ENCODE peak calls at places on chromosome 13, in six cellular contexts. Z is CD4-positive, alpha-beta T cell; N is ACHN; R is T1000; G is NCI-H2081; O is AML-193. W is an unnamed sample.
A peak's percentile ranks its signal among the peaks of the same experiment; 100 is the strongest.

GRCh38 chr13:46663644-46664043 is 110.7 kb downstream of the LRCH1 start:
- DNase-seq in Z (no peak), N (no peak), R (no peak), G (no peak), O (no peak), W (no peak)

GRCh38 chr13:34459856-34460255 is 482.2 kb upstream of the NBEA start:
- DNase-seq in Z (no peak), N (no peak), R (no peak), G (no peak), O (no peak), W (no peak)

GRCh38 chr13:24982333-24982999 is 113.5 kb upstream of the PABPC3 start:
- DNase-seq in Z (no peak), N (no peak), R (no peak), G (peak; percentile 12), O (peak; percentile 7), W (no peak)

GRCh38 chr13:98199480-98199879 is 22.4 kb upstream of the RNF113B start:
- DNase-seq in Z (no peak), N (no peak), R (no peak), G (peak; percentile 80), O (no peak), W (peak; percentile 61)

GRCh38 chr13:50893211-50893852 is 16.3 kb upstream of the RNASEH2B start:
- DNase-seq in Z (no peak), N (no peak), R (no peak), G (no peak), O (peak; percentile 82), W (no peak)

GRCh38 chr13:102907016-102907756 is 61.4 kb downstream of the ERCC5 start:
- DNase-seq in Z (no peak), N (no peak), R (no peak), G (no peak), O (no peak), W (no peak)

GRCh38 chr13:74006666-74007065 is 127.5 kb downstream of the KLF12 start:
- DNase-seq in Z (no peak), N (no peak), R (no peak), G (no peak), O (no peak), W (no peak)

GRCh38 chr13:24683833-24684599 is 3.8 kb downstream of the ATP12A start:
- DNase-seq in Z (peak; percentile 46), N (peak; percentile 54), R (no peak), G (no peak), O (peak; percentile 27), W (peak; percentile 90)

GRCh38 chr13:24741016-24741662 is 22.8 kb upstream of the RNF17 start:
- DNase-seq in Z (no peak), N (peak; percentile 10), R (no peak), G (no peak), O (no peak), W (peak; percentile 56)

GRCh38 chr13:57925250-57925649 is 293.7 kb downstream of the PCDH17 start:
- DNase-seq in Z (no peak), N (no peak), R (no peak), G (peak; percentile 34), O (no peak), W (no peak)

GRCh38 chr13:80274643-80275042 is 66.3 kb downstream of the SPRY2 start:
- DNase-seq in Z (no peak), N (no peak), R (no peak), G (no peak), O (no peak), W (no peak)

GRCh38 chr13:42002066-42002465 is 41.2 kb upstream of the VWA8 start:
- DNase-seq in Z (no peak), N (no peak), R (no peak), G (no peak), O (no peak), W (no peak)

GRCh38 chr13:77536358-77536757 is 852 bp downstream of the SCEL start:
- DNase-seq in Z (no peak), N (no peak), R (no peak), G (peak; percentile 17), O (no peak), W (no peak)

GRCh38 chr13:52949744-52950143 is 78.9 kb upstream of the OLFM4 start:
- DNase-seq in Z (no peak), N (no peak), R (no peak), G (no peak), O (no peak), W (no peak)

GRCh38 chr13:30726192-30726591 is 9.2 kb upstream of the ALOX5AP start:
- DNase-seq in Z (no peak), N (no peak), R (no peak), G (no peak), O (no peak), W (no peak)

GRCh38 chr13:20470136-20470535 is 55.5 kb downstream of the CRYL1 start:
- DNase-seq in Z (no peak), N (no peak), R (no peak), G (no peak), O (no peak), W (no peak)

GRCh38 chr13:113638173-113638746 is 19.7 kb downstream of the ATP4B start:
- DNase-seq in Z (no peak), N (no peak), R (no peak), G (no peak), O (no peak), W (no peak)

GRCh38 chr13:58376349-58376748 is 744.8 kb downstream of the PCDH17 start:
- DNase-seq in Z (no peak), N (no peak), R (no peak), G (no peak), O (no peak), W (no peak)

GRCh38 chr13:75492389-75492788 is 10.4 kb upstream of the TBC1D4 start:
- DNase-seq in Z (no peak), N (no peak), R (no peak), G (no peak), O (no peak), W (no peak)

GRCh38 chr13:90447735-90448103 is 899.8 kb upstream of the MIR17HG start:
- DNase-seq in Z (no peak), N (peak; percentile 63), R (no peak), G (no peak), O (no peak), W (peak; percentile 91)

GRCh38 chr13:52405767-52406494 is at the start of gene THSD1:
- DNase-seq in Z (no peak), N (peak; percentile 66), R (no peak), G (peak; percentile 46), O (no peak), W (peak; percentile 27)

GRCh38 chr13:99813346-99814095 is 158.0 kb downstream of the ZIC5 start:
- DNase-seq in Z (no peak), N (peak; percentile 15), R (no peak), G (no peak), O (no peak), W (no peak)

GRCh38 chr13:97179501-97179900 is 42.6 kb upstream of the MBNL2 start:
- DNase-seq in Z (no peak), N (no peak), R (no peak), G (no peak), O (no peak), W (peak; percentile 21)

GRCh38 chr13:89695343-89696257 is 1651.9 kb upstream of the MIR17HG start:
- DNase-seq in Z (no peak), N (peak; percentile 62), R (peak; percentile 13), G (peak; percentile 67), O (peak; percentile 29), W (peak; percentile 77)

GRCh38 chr13:108929532-108929931 is 300.1 kb downstream of the MYO16 start:
- DNase-seq in Z (no peak), N (no peak), R (no peak), G (peak; percentile 33), O (no peak), W (no peak)

GRCh38 chr13:66562054-66562453 is 668.1 kb downstream of the PCDH9 start:
- DNase-seq in Z (no peak), N (no peak), R (no peak), G (no peak), O (no peak), W (no peak)

GRCh38 chr13:79810671-79811070 is 329.7 kb downstream of the NDFIP2 start:
- DNase-seq in Z (no peak), N (peak; percentile 79), R (peak; percentile 3), G (no peak), O (no peak), W (peak; percentile 82)

GRCh38 chr13:76157926-76158325 is 521.8 kb downstream of the LMO7 start:
- DNase-seq in Z (no peak), N (no peak), R (no peak), G (no peak), O (no peak), W (no peak)

GRCh38 chr13:52695856-52696255 is 43.2 kb downstream of the SUGT1 start:
- DNase-seq in Z (no peak), N (no peak), R (no peak), G (no peak), O (peak; percentile 96), W (no peak)

GRCh38 chr13:79837741-79838450 is 356.9 kb downstream of the NDFIP2 start:
- DNase-seq in Z (no peak), N (no peak), R (peak; percentile 1), G (no peak), O (no peak), W (peak; percentile 49)

GRCh38 chr13:49571299-49572240 is 13.8 kb downstream of the RCBTB1 start:
- DNase-seq in Z (no peak), N (no peak), R (no peak), G (no peak), O (no peak), W (no peak)

GRCh38 chr13:103625194-103625593 is 559.0 kb upstream of the SLC10A2 start:
- DNase-seq in Z (no peak), N (no peak), R (no peak), G (peak; percentile 71), O (no peak), W (no peak)

GRCh38 chr13:91087276-91087675 is 260.2 kb upstream of the MIR17HG start:
- DNase-seq in Z (no peak), N (no peak), R (no peak), G (no peak), O (no peak), W (no peak)

GRCh38 chr13:95553271-95553588 is 710 bp downstream of the CLDN10 start:
- DNase-seq in Z (no peak), N (no peak), R (no peak), G (no peak), O (no peak), W (peak; percentile 44)

GRCh38 chr13:50357586-50358118 is 342.4 kb downstream of the KCNRG start:
- DNase-seq in Z (no peak), N (peak; percentile 57), R (peak; percentile 1), G (peak; percentile 54), O (no peak), W (no peak)

GRCh38 chr13:113029487-113030258 is 60.7 kb downstream of the MCF2L start:
- DNase-seq in Z (peak; percentile 17), N (peak; percentile 26), R (no peak), G (peak; percentile 62), O (no peak), W (peak; percentile 61)